ENCODE peak calls at places on chromosomes 11 and 22, in eight cellular contexts. O, K, I, Y, H, Q, N and U are unnamed samples.
A peak's percentile ranks its signal among the peaks of the same experiment; 100 is the strongest.

GRCh38 chr11:133681901-133682300 is 149.6 kb upstream of the OPCML start:
- ATAC-seq in O (no peak), K (peak; percentile 39), I (peak; percentile 56), Y (no peak), H (no peak), Q (no peak), N (peak; percentile 33), U (no peak)

GRCh38 chr11:45100338-45100737 is 46.1 kb upstream of the PRDM11 start:
- ATAC-seq in O (no peak), K (no peak), I (no peak), Y (peak; percentile 18), H (no peak), Q (peak; percentile 20), N (no peak), U (peak; percentile 40)

GRCh38 chr11:515131-515530 is 8.1 kb upstream of the RNH1 start:
- ATAC-seq in O (no peak), K (no peak), I (no peak), Y (no peak), H (no peak), Q (no peak), N (no peak), U (peak; percentile 87)

GRCh38 chr11:71421392-71421950 is 26.7 kb downstream of the DHCR7 start:
- ATAC-seq in O (no peak), K (peak; percentile 75), I (no peak), Y (no peak), H (no peak), Q (no peak), N (no peak), U (no peak)

GRCh38 chr11:102666331-102666957 is 39.1 kb downstream of the MMP27 start:
- ATAC-seq in O (peak; percentile 36), K (no peak), I (no peak), Y (peak; percentile 66), H (peak; percentile 67), Q (peak; percentile 55), N (no peak), U (peak; percentile 52)

GRCh38 chr11:3914807-3915206 is 59.3 kb downstream of the STIM1 start:
- ATAC-seq in O (no peak), K (no peak), I (no peak), Y (peak; percentile 56), H (no peak), Q (peak; percentile 51), N (no peak), U (no peak)

GRCh38 chr11:14774738-14775137 is 117.3 kb downstream of the CYP2R1 start:
- ATAC-seq in O (no peak), K (no peak), I (no peak), Y (no peak), H (no peak), Q (no peak), N (no peak), U (peak; percentile 92)

GRCh38 chr22:49205401-49205800 is 622.3 kb downstream of the BRD1 start:
- ATAC-seq in O (no peak), K (no peak), I (no peak), Y (no peak), H (no peak), Q (peak; percentile 33), N (no peak), U (peak; percentile 15)

GRCh38 chr11:100004541-100004940 is 682.5 kb upstream of the ARHGAP42 start:
- ATAC-seq in O (no peak), K (peak; percentile 76), I (peak; percentile 74), Y (no peak), H (no peak), Q (no peak), N (peak; percentile 51), U (no peak)

GRCh38 chr22:46731246-46732040 is 6.6 kb downstream of the CERK start:
- ATAC-seq in O (no peak), K (peak; percentile 73), I (peak; percentile 73), Y (no peak), H (no peak), Q (peak; percentile 47), N (peak; percentile 64), U (peak; percentile 44)

GRCh38 chr11:110774138-110775014 is 62.1 kb upstream of the ARHGAP20 start:
- ATAC-seq in O (no peak), K (no peak), I (no peak), Y (no peak), H (no peak), Q (no peak), N (no peak), U (peak; percentile 53)

GRCh38 chr11:43567396-43567975 is 113.1 kb upstream of the HSD17B12 start:
- ATAC-seq in O (no peak), K (no peak), I (no peak), Y (peak; percentile 56), H (peak; percentile 60), Q (peak; percentile 43), N (no peak), U (no peak)

GRCh38 chr11:64090811-64091516 is 55.2 kb downstream of the FLRT1 start:
- ATAC-seq in O (no peak), K (no peak), I (no peak), Y (no peak), H (no peak), Q (no peak), N (no peak), U (no peak)

GRCh38 chr11:2480874-2481220 is 36.0 kb downstream of the KCNQ1 start:
- ATAC-seq in O (no peak), K (peak; percentile 70), I (peak; percentile 61), Y (peak; percentile 81), H (no peak), Q (peak; percentile 74), N (peak; percentile 62), U (peak; percentile 66)

GRCh38 chr22:30511109-30511508 is 5.6 kb upstream of the SEC14L4 start:
- ATAC-seq in O (no peak), K (no peak), I (no peak), Y (no peak), H (no peak), Q (no peak), N (no peak), U (no peak)

GRCh38 chr11:42625757-42626156 is 686.0 kb upstream of the API5 start:
- ATAC-seq in O (no peak), K (no peak), I (no peak), Y (no peak), H (no peak), Q (no peak), N (no peak), U (no peak)

GRCh38 chr11:68468217-68468828 is 7.8 kb downstream of the PPP6R3 start:
- ATAC-seq in O (peak; percentile 50), K (no peak), I (no peak), Y (peak; percentile 28), H (no peak), Q (peak; percentile 59), N (no peak), U (peak; percentile 7)

GRCh38 chr22:20656516-20656901 is 117.4 kb upstream of the SERPIND1 start:
- ATAC-seq in O (no peak), K (no peak), I (no peak), Y (no peak), H (no peak), Q (no peak), N (no peak), U (no peak)

GRCh38 chr11:112651345-112651744 is 309.9 kb upstream of the NCAM1 start:
- ATAC-seq in O (no peak), K (peak; percentile 52), I (peak; percentile 75), Y (no peak), H (no peak), Q (no peak), N (peak; percentile 56), U (no peak)

GRCh38 chr22:30763815-30764686 is 69.4 kb downstream of the OSBP2 start:
- ATAC-seq in O (peak; percentile 81), K (peak; percentile 34), I (peak; percentile 73), Y (peak; percentile 82), H (peak; percentile 93), Q (peak; percentile 81), N (peak; percentile 73), U (peak; percentile 86)

GRCh38 chr22:36323855-36324331 is 63.9 kb downstream of the MYH9 start:
- ATAC-seq in O (no peak), K (peak; percentile 58), I (peak; percentile 47), Y (no peak), H (no peak), Q (no peak), N (peak; percentile 61), U (peak; percentile 3)

GRCh38 chr11:45193695-45194094 is 47.3 kb downstream of the PRDM11 start:
- ATAC-seq in O (no peak), K (peak; percentile 94), I (peak; percentile 95), Y (no peak), H (no peak), Q (no peak), N (peak; percentile 65), U (no peak)

GRCh38 chr22:43861529-43861928 is 784 bp downstream of the SULT4A1 start:
- ATAC-seq in O (no peak), K (no peak), I (no peak), Y (no peak), H (no peak), Q (no peak), N (no peak), U (no peak)